ENCODE peak calls at places on chromosomes 16 and 17, in five cellular contexts. One of them, this sample, is unnamed.
A peak's percentile ranks its signal among the peaks of the same experiment; 100 is the strongest.

GRCh38 chr17:18328643-18329204 is 13.6 kb downstream of the SMCR8 start:
- DNase-seq in mammary epithelial cell: no peak
- DNase-seq in heart left ventricle: no peak
- DNase-seq in neural crest cell: no peak
- DNase-seq in breast epithelium: no peak
- DNase-seq in this sample: no peak

GRCh38 chr16:70470927-70471341 is 16.5 kb downstream of the FCSK start:
- DNase-seq in mammary epithelial cell: no peak
- DNase-seq in heart left ventricle: peak; percentile 69
- DNase-seq in neural crest cell: peak; percentile 32
- DNase-seq in breast epithelium: no peak
- DNase-seq in this sample: peak; percentile 53

GRCh38 chr17:67362173-67362572 is 4.2 kb downstream of the PSMD12 start:
- DNase-seq in heart left ventricle: no peak
- DNase-seq in mammary epithelial cell: no peak
- DNase-seq in breast epithelium: no peak
- DNase-seq in neural crest cell: no peak
- DNase-seq in this sample: no peak

GRCh38 chr17:5585814-5586558 is 1.7 kb upstream of the NLRP1 start:
- DNase-seq in breast epithelium: no peak
- DNase-seq in heart left ventricle: no peak
- DNase-seq in mammary epithelial cell: peak; percentile 65
- DNase-seq in neural crest cell: no peak
- DNase-seq in this sample: peak; percentile 8

GRCh38 chr16:3797473-3797872 is 80.1 kb upstream of the TRAP1 start:
- DNase-seq in heart left ventricle: no peak
- DNase-seq in mammary epithelial cell: peak; percentile 28
- DNase-seq in breast epithelium: no peak
- DNase-seq in neural crest cell: no peak
- DNase-seq in this sample: no peak

GRCh38 chr17:48690655-48691054 is 31.7 kb downstream of the PRAC1 start:
- DNase-seq in mammary epithelial cell: no peak
- DNase-seq in breast epithelium: no peak
- DNase-seq in heart left ventricle: no peak
- DNase-seq in neural crest cell: no peak
- DNase-seq in this sample: no peak

GRCh38 chr16:83356266-83356665 is 451.5 kb upstream of the HSBP1 start:
- DNase-seq in neural crest cell: peak; percentile 2
- DNase-seq in heart left ventricle: no peak
- DNase-seq in breast epithelium: no peak
- DNase-seq in mammary epithelial cell: peak; percentile 83
- DNase-seq in this sample: peak; percentile 28

GRCh38 chr17:60102632-60103047 is 23.9 kb upstream of the HEATR6 start:
- DNase-seq in heart left ventricle: no peak
- DNase-seq in neural crest cell: no peak
- DNase-seq in mammary epithelial cell: no peak
- DNase-seq in breast epithelium: no peak
- DNase-seq in this sample: no peak

GRCh38 chr16:87114832-87115231 is 202.4 kb downstream of the C16orf95 start:
- DNase-seq in heart left ventricle: no peak
- DNase-seq in breast epithelium: no peak
- DNase-seq in neural crest cell: no peak
- DNase-seq in mammary epithelial cell: no peak
- DNase-seq in this sample: no peak

GRCh38 chr16:17921357-17921978 is 415.1 kb downstream of the NPIPA8 start:
- DNase-seq in mammary epithelial cell: peak; percentile 21
- DNase-seq in neural crest cell: peak; percentile 11
- DNase-seq in heart left ventricle: no peak
- DNase-seq in breast epithelium: no peak
- DNase-seq in this sample: peak; percentile 13

GRCh38 chr16:51429041-51429440 is 278.0 kb upstream of the SALL1 start:
- DNase-seq in breast epithelium: no peak
- DNase-seq in heart left ventricle: no peak
- DNase-seq in neural crest cell: no peak
- DNase-seq in mammary epithelial cell: no peak
- DNase-seq in this sample: no peak

GRCh38 chr17:8986295-8986694 is 20.8 kb upstream of the PIK3R5 start:
- DNase-seq in heart left ventricle: no peak
- DNase-seq in mammary epithelial cell: no peak
- DNase-seq in neural crest cell: no peak
- DNase-seq in breast epithelium: no peak
- DNase-seq in this sample: no peak

GRCh38 chr16:720990-721764 is at the start of gene ANTKMT:
- DNase-seq in breast epithelium: peak; percentile 76
- DNase-seq in heart left ventricle: peak; percentile 88
- DNase-seq in neural crest cell: peak; percentile 73
- DNase-seq in mammary epithelial cell: peak; percentile 77
- DNase-seq in this sample: peak; percentile 96

GRCh38 chr17:11278186-11278983 is 37.4 kb downstream of the SHISA6 start:
- DNase-seq in neural crest cell: no peak
- DNase-seq in breast epithelium: no peak
- DNase-seq in mammary epithelial cell: no peak
- DNase-seq in heart left ventricle: no peak
- DNase-seq in this sample: no peak

GRCh38 chr17:36197389-36197708 is 791 bp upstream of the CCL3L1 start:
- DNase-seq in neural crest cell: no peak
- DNase-seq in breast epithelium: no peak
- DNase-seq in mammary epithelial cell: no peak
- DNase-seq in heart left ventricle: no peak
- DNase-seq in this sample: no peak

GRCh38 chr17:83144421-83145357 is 65.3 kb downstream of the METRNL start:
- DNase-seq in heart left ventricle: no peak
- DNase-seq in neural crest cell: no peak
- DNase-seq in mammary epithelial cell: no peak
- DNase-seq in breast epithelium: peak; percentile 16
- DNase-seq in this sample: no peak

GRCh38 chr17:50824429-50824828 is 11.0 kb upstream of the WFIKKN2 start:
- DNase-seq in heart left ventricle: no peak
- DNase-seq in mammary epithelial cell: no peak
- DNase-seq in neural crest cell: no peak
- DNase-seq in breast epithelium: no peak
- DNase-seq in this sample: no peak

GRCh38 chr17:77501751-77502625 is 361.2 kb downstream of the SEC14L1 start:
- DNase-seq in mammary epithelial cell: no peak
- DNase-seq in neural crest cell: no peak
- DNase-seq in breast epithelium: no peak
- DNase-seq in heart left ventricle: no peak
- DNase-seq in this sample: no peak

GRCh38 chr16:83878838-83879237 is 20.1 kb upstream of the MLYCD start:
- DNase-seq in breast epithelium: no peak
- DNase-seq in neural crest cell: peak; percentile 22
- DNase-seq in mammary epithelial cell: peak; percentile 35
- DNase-seq in heart left ventricle: no peak
- DNase-seq in this sample: peak; percentile 39

GRCh38 chr17:8125196-8125946 is 1.5 kb upstream of the HES7 start:
- DNase-seq in mammary epithelial cell: peak; percentile 62
- DNase-seq in breast epithelium: peak; percentile 88
- DNase-seq in heart left ventricle: no peak
- DNase-seq in neural crest cell: peak; percentile 93
- DNase-seq in this sample: peak; percentile 81

GRCh38 chr16:69270395-69270794 is 40.8 kb upstream of the VPS4A start:
- DNase-seq in breast epithelium: no peak
- DNase-seq in heart left ventricle: no peak
- DNase-seq in mammary epithelial cell: no peak
- DNase-seq in neural crest cell: no peak
- DNase-seq in this sample: no peak

GRCh38 chr16:60636117-60636516 is 1400.1 kb downstream of the CDH8 start:
- DNase-seq in neural crest cell: no peak
- DNase-seq in mammary epithelial cell: peak; percentile 54
- DNase-seq in breast epithelium: no peak
- DNase-seq in heart left ventricle: no peak
- DNase-seq in this sample: no peak

GRCh38 chr17:34998205-34998604 is 17.9 kb downstream of the LIG3 start:
- DNase-seq in mammary epithelial cell: peak; percentile 57
- DNase-seq in heart left ventricle: peak; percentile 83
- DNase-seq in neural crest cell: peak; percentile 52
- DNase-seq in breast epithelium: peak; percentile 48
- DNase-seq in this sample: peak; percentile 82

GRCh38 chr17:31580331-31581021 is 189.0 kb downstream of the RAB11FIP4 start:
- DNase-seq in neural crest cell: no peak
- DNase-seq in heart left ventricle: no peak
- DNase-seq in breast epithelium: peak; percentile 70
- DNase-seq in mammary epithelial cell: peak; percentile 91
- DNase-seq in this sample: peak; percentile 74

GRCh38 chr16:58377932-58378331 is 14.3 kb upstream of the GINS3 start:
- DNase-seq in breast epithelium: no peak
- DNase-seq in mammary epithelial cell: no peak
- DNase-seq in neural crest cell: no peak
- DNase-seq in heart left ventricle: no peak
- DNase-seq in this sample: no peak

GRCh38 chr16:30958164-30959083 is 870 bp downstream of the SETD1A start:
- DNase-seq in mammary epithelial cell: peak; percentile 40
- DNase-seq in breast epithelium: no peak
- DNase-seq in neural crest cell: peak; percentile 50
- DNase-seq in heart left ventricle: peak; percentile 73
- DNase-seq in this sample: peak; percentile 76

GRCh38 chr16:10988164-10988803 is 43.9 kb downstream of the CLEC16A start:
- DNase-seq in mammary epithelial cell: no peak
- DNase-seq in neural crest cell: no peak
- DNase-seq in breast epithelium: no peak
- DNase-seq in heart left ventricle: no peak
- DNase-seq in this sample: peak; percentile 40

GRCh38 chr17:14361470-14361869 is 60.6 kb downstream of the HS3ST3B1 start:
- DNase-seq in mammary epithelial cell: no peak
- DNase-seq in neural crest cell: no peak
- DNase-seq in breast epithelium: no peak
- DNase-seq in heart left ventricle: no peak
- DNase-seq in this sample: no peak

GRCh38 chr17:51734462-51734861 is 424.1 kb downstream of the CA10 start:
- DNase-seq in mammary epithelial cell: no peak
- DNase-seq in breast epithelium: no peak
- DNase-seq in neural crest cell: no peak
- DNase-seq in heart left ventricle: no peak
- DNase-seq in this sample: no peak

DNA sequence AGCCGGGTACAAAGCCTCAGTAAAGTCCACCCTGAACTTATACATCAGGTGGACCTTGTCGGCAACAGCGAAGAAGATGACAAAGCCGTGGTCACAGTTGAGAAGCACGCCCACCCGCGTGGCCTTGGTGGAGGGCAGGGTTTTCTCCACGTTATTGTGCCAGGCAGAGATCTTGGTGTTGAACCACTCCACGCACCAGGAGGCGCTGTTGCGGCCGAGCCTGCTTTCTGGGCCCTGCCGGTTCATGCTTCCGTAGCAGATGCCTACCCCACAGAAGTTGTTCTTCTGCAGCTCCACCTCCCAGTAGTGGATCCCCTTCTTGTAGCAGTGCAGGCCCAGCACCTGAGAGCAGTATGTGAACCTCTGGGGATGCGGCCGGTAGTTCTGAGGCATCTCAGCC is 22.1 kb downstream of the TRIM25 start:
- DNase-seq in mammary epithelial cell: no peak
- DNase-seq in breast epithelium: no peak
- DNase-seq in heart left ventricle: no peak
- DNase-seq in neural crest cell: no peak
- DNase-seq in this sample: no peak
- TF ChIP-seq CTCF in mammary epithelial cell: peak; percentile 14
- TF ChIP-seq CTCF in breast epithelium: no peak
- TF ChIP-seq CTCF in heart left ventricle: peak; percentile 46
- TF ChIP-seq CTCF in neural crest cell: peak; percentile 27
- TF ChIP-seq CTCF in this sample: no peak

GRCh38 chr17:39687546-39688474 is at the start of gene PGAP3:
- DNase-seq in heart left ventricle: peak; percentile 91
- DNase-seq in mammary epithelial cell: peak; percentile 90
- DNase-seq in breast epithelium: peak; percentile 81
- DNase-seq in neural crest cell: peak; percentile 72
- DNase-seq in this sample: peak; percentile 100
- TF ChIP-seq CTCF in heart left ventricle: no peak
- TF ChIP-seq CTCF in mammary epithelial cell: no peak
- TF ChIP-seq CTCF in breast epithelium: no peak
- TF ChIP-seq CTCF in neural crest cell: no peak
- TF ChIP-seq CTCF in this sample: no peak

DNA sequence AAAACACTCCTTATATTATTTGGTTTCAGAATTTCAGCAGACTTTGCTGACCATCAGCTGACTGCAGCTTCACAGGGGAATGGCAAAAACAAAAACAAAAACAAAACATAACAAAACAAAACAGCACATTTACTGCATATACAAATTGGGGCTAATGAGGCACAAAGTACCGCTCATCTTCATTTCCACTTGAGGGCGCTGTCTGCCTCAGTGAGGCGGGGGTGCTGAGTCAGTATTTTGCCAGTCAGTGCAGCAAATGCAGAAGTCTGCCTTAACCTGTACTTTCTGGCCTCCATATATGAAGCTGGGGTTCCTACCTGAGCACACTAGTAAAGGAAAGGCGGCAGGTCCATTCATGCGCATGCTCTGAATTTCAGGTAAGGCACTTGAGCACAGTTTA is 13.5 kb upstream of the DYNLRB2 start:
- DNase-seq in neural crest cell: no peak
- DNase-seq in breast epithelium: no peak
- DNase-seq in mammary epithelial cell: peak; percentile 11
- DNase-seq in heart left ventricle: no peak
- DNase-seq in this sample: peak; percentile 26
- TF ChIP-seq CTCF in neural crest cell: peak; percentile 52
- TF ChIP-seq CTCF in breast epithelium: no peak
- TF ChIP-seq CTCF in mammary epithelial cell: peak; percentile 55
- TF ChIP-seq CTCF in heart left ventricle: peak; percentile 42
- TF ChIP-seq CTCF in this sample: no peak

GRCh38 chr16:53084141-53084541 is 29.4 kb downstream of the CHD9 start:
- DNase-seq in neural crest cell: no peak
- DNase-seq in mammary epithelial cell: peak; percentile 95
- DNase-seq in breast epithelium: no peak
- DNase-seq in heart left ventricle: no peak
- DNase-seq in this sample: no peak

GRCh38 chr16:53081686-53082407 is 27.1 kb downstream of the CHD9 start:
- DNase-seq in heart left ventricle: no peak
- DNase-seq in neural crest cell: no peak
- DNase-seq in breast epithelium: no peak
- DNase-seq in mammary epithelial cell: no peak
- DNase-seq in this sample: no peak

GRCh38 chr16:53081032-53081424 is 26.2 kb downstream of the CHD9 start:
- DNase-seq in neural crest cell: no peak
- DNase-seq in breast epithelium: no peak
- DNase-seq in heart left ventricle: no peak
- DNase-seq in mammary epithelial cell: no peak
- DNase-seq in this sample: no peak

GRCh38 chr16:53083123-53083522 is 28.3 kb downstream of the CHD9 start:
- DNase-seq in heart left ventricle: no peak
- DNase-seq in breast epithelium: no peak
- DNase-seq in mammary epithelial cell: peak; percentile 41
- DNase-seq in neural crest cell: no peak
- DNase-seq in this sample: no peak

DNA sequence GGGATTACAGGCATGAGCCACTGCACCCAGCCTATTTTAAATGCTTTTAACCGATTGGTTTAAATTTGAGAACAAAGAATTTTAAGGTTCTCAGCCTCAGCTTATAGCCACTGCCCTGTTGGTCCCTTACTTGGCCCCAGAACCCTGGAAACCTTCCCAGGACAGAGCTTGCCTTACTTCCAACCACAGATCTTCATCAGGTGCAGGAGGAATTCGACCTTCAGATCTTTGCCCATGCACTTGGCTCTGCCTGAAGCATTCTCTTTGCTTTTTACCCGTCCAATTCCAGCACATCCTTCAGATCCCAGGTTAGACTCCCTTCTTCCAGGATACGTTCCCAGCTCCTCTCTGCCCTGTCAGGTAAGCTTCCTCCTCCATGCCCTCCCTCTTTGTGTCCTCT is 27.7 kb downstream of the CHD9 start:
- DNase-seq in breast epithelium: no peak
- DNase-seq in mammary epithelial cell: no peak
- DNase-seq in heart left ventricle: no peak
- DNase-seq in neural crest cell: no peak
- DNase-seq in this sample: no peak
- TF ChIP-seq CTCF in breast epithelium: no peak
- TF ChIP-seq CTCF in mammary epithelial cell: no peak
- TF ChIP-seq CTCF in heart left ventricle: no peak
- TF ChIP-seq CTCF in neural crest cell: no peak
- TF ChIP-seq CTCF in this sample: no peak

GRCh38 chr17:70100983-70101382 is 26.0 kb downstream of the KCNJ16 start:
- DNase-seq in heart left ventricle: no peak
- DNase-seq in breast epithelium: no peak
- DNase-seq in neural crest cell: no peak
- DNase-seq in mammary epithelial cell: no peak
- DNase-seq in this sample: no peak
- TF ChIP-seq CTCF in heart left ventricle: no peak
- TF ChIP-seq CTCF in breast epithelium: no peak
- TF ChIP-seq CTCF in neural crest cell: no peak
- TF ChIP-seq CTCF in mammary epithelial cell: peak; percentile 28
- TF ChIP-seq CTCF in this sample: no peak

This sample was measured in Calu3.